ENCODE peak calls at places on chromosomes 5 and 9, in nine cellular contexts. Q is cardiac muscle cell; F is activated T-helper 1 cell treated with anti-CD3 and anti-CD28 coated beads, Interleukin-12 subunit alpha, Interleukin-12 subunit beta, Interleukin-2, Interleukin-4 antibody, amounts not matched to agents 30 ng/mL and 10 ng/mL and 1 ng/mL, durations not matched to agents 14 hours and 24 hours and 36 hours; R is activated T-helper 9 cell treated with anti-CD3 and anti-CD28 coated beads, Interleukin-2, amount 50 U/mL, for 16 hours; W is ureter; I is psoas muscle; O is posterior cingulate gyrus; A is naive B cell; P is activated CD4-positive, alpha-beta T cell treated with anti-CD3 and anti-CD28 coated beads, Interleukin-2, amount 50 U/mL, for 1 hour. S is an unnamed sample.

GRCh38 chr9:127873886-127874285 is 3.6 kb downstream of the AK1 start:
- DNase-seq in R (no peak), W (peak), I (peak), A (no peak), F (no peak), O (peak), Q (peak), P (no peak), S (no peak)

GRCh38 chr5:131810510-131811249 is 13.9 kb upstream of the FNIP1 start:
- DNase-seq in W (no peak), O (no peak), P (no peak), A (no peak), F (no peak), Q (peak), I (no peak), R (no peak), S (no peak)

GRCh38 chr5:87243161-87243877 is 24.4 kb upstream of the RASA1 start:
- DNase-seq in F (no peak), R (no peak), P (no peak), I (no peak), A (no peak), W (no peak), Q (peak), O (no peak), S (no peak)

GRCh38 chr5:172435362-172436077 is 18.8 kb downstream of the SH3PXD2B start:
- DNase-seq in I (no peak), P (no peak), Q (no peak), R (no peak), F (no peak), A (no peak), W (no peak), O (peak), S (no peak)

GRCh38 chr5:179323026-179323571 is 22.2 kb downstream of the ADAMTS2 start:
- DNase-seq in Q (no peak), F (no peak), A (no peak), P (no peak), R (no peak), W (no peak), I (peak), O (no peak), S (no peak)

GRCh38 chr9:88310310-88310980 is 77.8 kb upstream of the SPIN1 start:
- DNase-seq in R (no peak), I (no peak), O (no peak), F (no peak), Q (peak), P (no peak), A (no peak), W (no peak), S (no peak)

GRCh38 chr9:87336407-87336806 is 161.3 kb upstream of the DAPK1 start:
- DNase-seq in F (no peak), W (no peak), R (no peak), A (no peak), P (no peak), I (no peak), Q (peak), O (no peak), S (no peak)

GRCh38 chr9:948497-948896 is 28.0 kb upstream of the DMRT3 start:
- DNase-seq in W (no peak), A (no peak), I (no peak), P (no peak), F (no peak), O (no peak), R (no peak), Q (no peak), S (no peak)

GRCh38 chr5:180090098-180090768 is 18.7 kb upstream of the RNF130 start:
- DNase-seq in W (no peak), Q (peak), F (peak), O (peak), R (peak), I (peak), P (peak), A (peak), S (peak)

GRCh38 chr5:31963358-31963757 is 210.8 kb downstream of the GOLPH3 start:
- DNase-seq in Q (no peak), I (no peak), O (no peak), R (no peak), P (no peak), F (no peak), A (no peak), W (no peak), S (no peak)

GRCh38 chr9:91900057-91900816 is 49.8 kb downstream of the ROR2 start:
- DNase-seq in W (no peak), O (no peak), P (no peak), Q (peak), F (no peak), A (no peak), I (no peak), R (no peak), S (no peak)

GRCh38 chr9:106886111-106887046 is 23.4 kb downstream of the ZNF462 start:
- DNase-seq in P (no peak), Q (no peak), R (no peak), O (no peak), F (no peak), A (no peak), I (no peak), W (no peak), S (no peak)